ENCODE peak calls at places on chromosomes 3 and 15, in six cellular contexts. M is IMR-90; D is MG63; I is lower lobe of right lung; F is adrenal gland; W is CD8-positive, alpha-beta memory T cell. N is an unnamed sample.

GRCh38 chr3:72275296-72275820 is 490.4 kb upstream of the PROK2 start:
- DNase-seq in M (no peak), D (no peak), I (no peak), F (no peak), W (no peak), N (no peak)

GRCh38 chr3:138834359-138835176 is at the start of gene PIK3CB:
- DNase-seq in M (peak; percentile 62), D (peak; percentile 97), I (peak; percentile 94), F (peak; percentile 93), W (peak; percentile 85), N (peak; percentile 25)

GRCh38 chr3:49908378-49909199 is 4.9 kb upstream of the MST1R start:
- DNase-seq in M (no peak), D (no peak), I (no peak), F (no peak), W (no peak), N (no peak)

GRCh38 chr3:50267280-50267913 is 1.6 kb upstream of the SEMA3B start:
- DNase-seq in M (no peak), D (peak; percentile 53), I (peak; percentile 80), F (no peak), W (no peak), N (no peak)

GRCh38 chr15:100902436-100903190 is 16.5 kb upstream of the LRRK1 start:
- DNase-seq in M (peak; percentile 89), D (peak; percentile 96), I (peak; percentile 80), F (peak; percentile 84), W (no peak), N (peak; percentile 42)

GRCh38 chr3:87082806-87083440 is 92.0 kb upstream of the VGLL3 start:
- DNase-seq in M (peak; percentile 75), D (no peak), I (no peak), F (peak; percentile 2), W (no peak), N (peak; percentile 25)

GRCh38 chr3:5423523-5423922 is 236.0 kb downstream of the EDEM1 start:
- DNase-seq in M (no peak), D (no peak), I (no peak), F (no peak), W (no peak), N (no peak)

GRCh38 chr3:78732471-78732870 is 1035.3 kb downstream of the ROBO1 start:
- DNase-seq in M (no peak), D (no peak), I (no peak), F (no peak), W (no peak), N (no peak)

GRCh38 chr3:171699611-171700010 is 110.7 kb downstream of the PLD1 start:
- DNase-seq in M (no peak), D (no peak), I (no peak), F (no peak), W (no peak), N (no peak)

GRCh38 chr15:43889072-43889471 is 62.3 kb downstream of the WDR76 start:
- DNase-seq in M (no peak), D (no peak), I (no peak), F (no peak), W (no peak), N (no peak)

GRCh38 chr3:107987036-107987557 is 103.7 kb downstream of the CD47 start:
- DNase-seq in M (peak; percentile 98), D (peak; percentile 88), I (peak; percentile 72), F (peak; percentile 96), W (no peak), N (no peak)

GRCh38 chr15:63156086-63156707 is 1.1 kb downstream of the RPS27L start:
- DNase-seq in M (no peak), D (no peak), I (no peak), F (no peak), W (no peak), N (no peak)

GRCh38 chr15:101804941-101805340 is 1.6 kb downstream of the OR4F6 start:
- DNase-seq in M (no peak), D (no peak), I (no peak), F (no peak), W (no peak), N (no peak)

GRCh38 chr3:44036850-44037249 is 204.8 kb upstream of the TOPAZ1 start:
- DNase-seq in M (no peak), D (no peak), I (no peak), F (no peak), W (no peak), N (no peak)

GRCh38 chr3:41700155-41700554 is 261.7 kb downstream of the ULK4 start:
- DNase-seq in M (no peak), D (no peak), I (no peak), F (no peak), W (no peak), N (no peak)

GRCh38 chr3:188605960-188606359 is 452.0 kb downstream of the LPP start:
- DNase-seq in M (no peak), D (no peak), I (no peak), F (no peak), W (no peak), N (no peak)

GRCh38 chr15:92097473-92098178 is 244.1 kb downstream of the SLCO3A1 start:
- DNase-seq in M (peak; percentile 46), D (no peak), I (no peak), F (peak; percentile 51), W (peak; percentile 21), N (no peak)

GRCh38 chr3:47583320-47584075 is 4.8 kb upstream of the CSPG5 start:
- DNase-seq in M (peak; percentile 19), D (no peak), I (no peak), F (peak; percentile 21), W (no peak), N (no peak)

GRCh38 chr15:56715220-56715619 is 18.1 kb downstream of the ZNF280D start:
- DNase-seq in M (peak; percentile 11), D (no peak), I (no peak), F (no peak), W (no peak), N (no peak)

GRCh38 chr3:57770121-57770828 is 14.2 kb downstream of the SLMAP start:
- DNase-seq in M (no peak), D (no peak), I (no peak), F (peak; percentile 46), W (no peak), N (no peak)

GRCh38 chr3:72593881-72594397 is 254.3 kb downstream of the SHQ1 start:
- DNase-seq in M (peak; percentile 18), D (no peak), I (no peak), F (no peak), W (no peak), N (no peak)

GRCh38 chr3:160564949-160565441 is 376 bp downstream of the KPNA4 start:
- DNase-seq in M (peak; percentile 51), D (peak; percentile 74), I (peak; percentile 84), F (peak; percentile 75), W (no peak), N (no peak)

GRCh38 chr15:61097057-61097456 is 132.0 kb downstream of the RORA start:
- DNase-seq in M (no peak), D (no peak), I (no peak), F (no peak), W (no peak), N (no peak)

GRCh38 chr15:61100512-61100911 is 128.6 kb downstream of the RORA start:
- DNase-seq in M (no peak), D (no peak), I (no peak), F (no peak), W (no peak), N (no peak)

GRCh38 chr15:61099030-61099800 is 129.9 kb downstream of the RORA start:
- DNase-seq in M (peak; percentile 35), D (no peak), I (no peak), F (no peak), W (no peak), N (no peak)

GRCh38 chr15:61095804-61096506 is 133.1 kb downstream of the RORA start:
- DNase-seq in M (no peak), D (no peak), I (no peak), F (no peak), W (no peak), N (no peak)

DNA sequence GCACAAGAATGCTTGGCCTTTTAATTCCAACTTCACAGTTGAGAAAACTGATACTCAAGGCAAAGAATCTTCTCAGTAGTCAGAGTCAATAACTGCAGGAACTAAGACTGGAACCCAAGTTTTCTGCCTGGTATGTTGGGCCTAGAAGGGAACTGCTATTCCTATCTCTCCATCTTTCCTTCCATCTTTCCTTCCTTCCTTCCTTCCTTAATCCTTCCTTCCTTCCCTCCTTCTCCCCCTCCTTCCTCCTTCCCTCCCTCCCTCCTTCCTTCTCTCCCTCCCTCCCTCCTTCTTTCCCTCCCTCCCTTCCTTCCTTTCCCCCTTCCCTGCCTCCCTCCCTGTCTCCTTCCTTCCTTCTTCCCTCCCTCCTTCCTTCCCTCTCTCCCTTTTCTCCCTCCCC is 131.2 kb downstream of the RORA start:
- DNase-seq in M (no peak), D (no peak), I (no peak), F (no peak), W (no peak), N (no peak)
- H3K36me3 ChIP-seq in M (no peaks in the 10 kb centered on the region), D (no peaks in the 10 kb centered on the region), I (no peaks in the 10 kb centered on the region), F (no peaks in the 10 kb centered on the region), W (no peaks in the 10 kb centered on the region), N (no peaks in the 10 kb centered on the region)

GRCh38 chr15:41219381-41219780 is 11.2 kb downstream of the EXD1 start:
- DNase-seq in M (no peak), D (no peak), I (no peak), F (no peak), W (no peak), N (no peak)
- H3K27me3 ChIP-seq in M (peaks cover 21% of the 10 kb centered on the region), D (peaks cover 11% of the 10 kb centered on the region), I (peaks cover 16% of the 10 kb centered on the region), F (peaks cover 5% of the 10 kb centered on the region), W (no peaks in the 10 kb centered on the region), N (no peaks in the 10 kb centered on the region)

GRCh38 chr15:89631902-89632264 is 23.4 kb downstream of the KIF7 start:
- DNase-seq in M (no peak), D (no peak), I (no peak), F (no peak), W (no peak), N (no peak)

GRCh38 chr15:89629829-89630228 is 25.4 kb downstream of the KIF7 start:
- DNase-seq in M (no peak), D (no peak), I (no peak), F (no peak), W (no peak), N (no peak)

GRCh38 chr15:89632563-89633430 is 22.5 kb downstream of the KIF7 start:
- DNase-seq in M (no peak), D (no peak), I (no peak), F (no peak), W (no peak), N (no peak)

GRCh38 chr15:89630260-89630659 is 25.0 kb downstream of the KIF7 start:
- DNase-seq in M (no peak), D (no peak), I (no peak), F (no peak), W (no peak), N (no peak)

GRCh38 chr15:89630974-89631901 is 24.0 kb downstream of the KIF7 start:
- DNase-seq in M (no peak), D (no peak), I (no peak), F (no peak), W (no peak), N (no peak)
- H3K36me3 ChIP-seq in M (peaks cover 69% of the 10 kb centered on the region), D (peaks cover 75% of the 10 kb centered on the region), I (peaks cover 28% of the 10 kb centered on the region), F (peaks cover 43% of the 10 kb centered on the region), W (no peaks in the 10 kb centered on the region), N (peaks cover 3% of the 10 kb centered on the region)

GRCh38 chr3:20232906-20233305 is 46.9 kb upstream of the SGO1 start:
- DNase-seq in M (no peak), D (no peak), I (no peak), F (no peak), W (no peak), N (no peak)
- H3K27me3 ChIP-seq in M (no peaks in the 10 kb centered on the region), D (no peaks in the 10 kb centered on the region), I (no peaks in the 10 kb centered on the region), F (no peaks in the 10 kb centered on the region), W (no peaks in the 10 kb centered on the region), N (no peaks in the 10 kb centered on the region)

N was measured in kidney epithelial cell.